ENCODE peak calls at places on chromosome 16, in seven cellular contexts. One of them, this sample, is unnamed.

GRCh38 chr16:68643227-68643626 is 1.9 kb upstream of the CDH3 start:
- DNase-seq in fibroblast of lung: no peak
- DNase-seq in AG04450: no peak
- DNase-seq in cardiac muscle cell: no peak
- DNase-seq in esophagus squamous epithelium: no peak
- DNase-seq in body of pancreas: no peak
- DNase-seq in endodermal cell: peak; percentile 57
- DNase-seq in this sample: no peak

GRCh38 chr16:80197790-80198201 is 343.0 kb upstream of the DYNLRB2 start:
- DNase-seq in fibroblast of lung: peak; percentile 97
- DNase-seq in cardiac muscle cell: peak; percentile 71
- DNase-seq in endodermal cell: no peak
- DNase-seq in AG04450: peak; percentile 81
- DNase-seq in body of pancreas: peak; percentile 3
- DNase-seq in esophagus squamous epithelium: no peak
- DNase-seq in this sample: no peak

GRCh38 chr16:67897231-67897630 is 4.2 kb downstream of the PSKH1 start:
- DNase-seq in AG04450: no peak
- DNase-seq in cardiac muscle cell: peak; percentile 51
- DNase-seq in body of pancreas: no peak
- DNase-seq in endodermal cell: no peak
- DNase-seq in fibroblast of lung: peak; percentile 57
- DNase-seq in esophagus squamous epithelium: no peak
- DNase-seq in this sample: no peak

GRCh38 chr16:70610273-70611223 is 35.8 kb upstream of the IL34 start:
- DNase-seq in cardiac muscle cell: peak; percentile 46
- DNase-seq in body of pancreas: peak; percentile 33
- DNase-seq in AG04450: no peak
- DNase-seq in endodermal cell: no peak
- DNase-seq in esophagus squamous epithelium: no peak
- DNase-seq in fibroblast of lung: no peak
- DNase-seq in this sample: no peak

GRCh38 chr16:30761427-30761927 is 385 bp downstream of the CFAP119 start:
- DNase-seq in AG04450: no peak
- DNase-seq in cardiac muscle cell: peak; percentile 30
- DNase-seq in esophagus squamous epithelium: no peak
- DNase-seq in body of pancreas: peak; percentile 36
- DNase-seq in fibroblast of lung: peak; percentile 34
- DNase-seq in endodermal cell: peak; percentile 78
- DNase-seq in this sample: peak; percentile 23

GRCh38 chr16:79554912-79555311 is 45.6 kb downstream of the MAF start:
- DNase-seq in esophagus squamous epithelium: no peak
- DNase-seq in cardiac muscle cell: no peak
- DNase-seq in fibroblast of lung: no peak
- DNase-seq in AG04450: no peak
- DNase-seq in body of pancreas: no peak
- DNase-seq in endodermal cell: no peak
- DNase-seq in this sample: no peak

GRCh38 chr16:88649195-88649923 is 1.5 kb downstream of the CYBA start:
- DNase-seq in endodermal cell: no peak
- DNase-seq in cardiac muscle cell: no peak
- DNase-seq in fibroblast of lung: no peak
- DNase-seq in body of pancreas: no peak
- DNase-seq in AG04450: no peak
- DNase-seq in esophagus squamous epithelium: no peak
- DNase-seq in this sample: no peak

GRCh38 chr16:55255890-55256289 is 68.1 kb upstream of the IRX6 start:
- DNase-seq in body of pancreas: no peak
- DNase-seq in fibroblast of lung: no peak
- DNase-seq in cardiac muscle cell: no peak
- DNase-seq in AG04450: no peak
- DNase-seq in endodermal cell: no peak
- DNase-seq in esophagus squamous epithelium: no peak
- DNase-seq in this sample: no peak

GRCh38 chr16:53224932-53225533 is 170.2 kb downstream of the CHD9 start:
- DNase-seq in fibroblast of lung: peak; percentile 41
- DNase-seq in AG04450: no peak
- DNase-seq in endodermal cell: no peak
- DNase-seq in esophagus squamous epithelium: no peak
- DNase-seq in cardiac muscle cell: no peak
- DNase-seq in body of pancreas: no peak
- DNase-seq in this sample: no peak

GRCh38 chr16:24035127-24035842 is 199.5 kb downstream of the PRKCB start:
- DNase-seq in endodermal cell: no peak
- DNase-seq in fibroblast of lung: no peak
- DNase-seq in esophagus squamous epithelium: no peak
- DNase-seq in AG04450: no peak
- DNase-seq in body of pancreas: peak; percentile 21
- DNase-seq in cardiac muscle cell: no peak
- DNase-seq in this sample: no peak

GRCh38 chr16:87966685-87967185 is 15.5 kb downstream of the BANP start:
- DNase-seq in body of pancreas: no peak
- DNase-seq in cardiac muscle cell: no peak
- DNase-seq in esophagus squamous epithelium: no peak
- DNase-seq in fibroblast of lung: peak; percentile 18
- DNase-seq in AG04450: no peak
- DNase-seq in endodermal cell: peak; percentile 50
- DNase-seq in this sample: no peak

GRCh38 chr16:69366431-69366830 is 14.8 kb upstream of the TMED6 start:
- DNase-seq in body of pancreas: no peak
- DNase-seq in esophagus squamous epithelium: no peak
- DNase-seq in cardiac muscle cell: no peak
- DNase-seq in AG04450: no peak
- DNase-seq in fibroblast of lung: no peak
- DNase-seq in endodermal cell: no peak
- DNase-seq in this sample: no peak

GRCh38 chr16:88197481-88198456 is 185.0 kb upstream of the ZNF469 start:
- DNase-seq in body of pancreas: no peak
- DNase-seq in cardiac muscle cell: no peak
- DNase-seq in esophagus squamous epithelium: no peak
- DNase-seq in AG04450: no peak
- DNase-seq in endodermal cell: no peak
- DNase-seq in fibroblast of lung: no peak
- DNase-seq in this sample: no peak

GRCh38 chr16:50576403-50577113 is 28.4 kb downstream of the NKD1 start:
- DNase-seq in cardiac muscle cell: no peak
- DNase-seq in body of pancreas: no peak
- DNase-seq in fibroblast of lung: no peak
- DNase-seq in esophagus squamous epithelium: no peak
- DNase-seq in endodermal cell: no peak
- DNase-seq in AG04450: no peak
- DNase-seq in this sample: no peak

GRCh38 chr16:57781741-57782606 is 20.3 kb downstream of the KIFC3 start:
- DNase-seq in endodermal cell: no peak
- DNase-seq in esophagus squamous epithelium: no peak
- DNase-seq in cardiac muscle cell: peak; percentile 42
- DNase-seq in body of pancreas: no peak
- DNase-seq in fibroblast of lung: peak; percentile 61
- DNase-seq in AG04450: no peak
- DNase-seq in this sample: no peak
- TF ChIP-seq CTCF in endodermal cell: no peak
- TF ChIP-seq CTCF in esophagus squamous epithelium: no peak
- TF ChIP-seq CTCF in cardiac muscle cell: no peak
- TF ChIP-seq CTCF in body of pancreas: no peak
- TF ChIP-seq CTCF in fibroblast of lung: no peak
- TF ChIP-seq CTCF in AG04450: no peak
- TF ChIP-seq CTCF in this sample: no peak

GRCh38 chr16:85531516-85531915 is 81.6 kb upstream of the GSE1 start:
- DNase-seq in esophagus squamous epithelium: no peak
- DNase-seq in fibroblast of lung: no peak
- DNase-seq in AG04450: no peak
- DNase-seq in body of pancreas: no peak
- DNase-seq in endodermal cell: no peak
- DNase-seq in cardiac muscle cell: no peak
- DNase-seq in this sample: no peak

GRCh38 chr16:85527767-85528297 is 85.3 kb upstream of the GSE1 start:
- DNase-seq in endodermal cell: no peak
- DNase-seq in fibroblast of lung: no peak
- DNase-seq in esophagus squamous epithelium: no peak
- DNase-seq in body of pancreas: no peak
- DNase-seq in cardiac muscle cell: no peak
- DNase-seq in AG04450: no peak
- DNase-seq in this sample: no peak

GRCh38 chr16:85530370-85530739 is 82.8 kb upstream of the GSE1 start:
- DNase-seq in fibroblast of lung: no peak
- DNase-seq in endodermal cell: no peak
- DNase-seq in body of pancreas: no peak
- DNase-seq in AG04450: no peak
- DNase-seq in cardiac muscle cell: no peak
- DNase-seq in esophagus squamous epithelium: no peak
- DNase-seq in this sample: no peak

GRCh38 chr16:85528528-85529387 is 84.4 kb upstream of the GSE1 start:
- DNase-seq in esophagus squamous epithelium: no peak
- DNase-seq in endodermal cell: no peak
- DNase-seq in fibroblast of lung: no peak
- DNase-seq in cardiac muscle cell: peak; percentile 25
- DNase-seq in body of pancreas: no peak
- DNase-seq in AG04450: no peak
- DNase-seq in this sample: no peak

DNA sequence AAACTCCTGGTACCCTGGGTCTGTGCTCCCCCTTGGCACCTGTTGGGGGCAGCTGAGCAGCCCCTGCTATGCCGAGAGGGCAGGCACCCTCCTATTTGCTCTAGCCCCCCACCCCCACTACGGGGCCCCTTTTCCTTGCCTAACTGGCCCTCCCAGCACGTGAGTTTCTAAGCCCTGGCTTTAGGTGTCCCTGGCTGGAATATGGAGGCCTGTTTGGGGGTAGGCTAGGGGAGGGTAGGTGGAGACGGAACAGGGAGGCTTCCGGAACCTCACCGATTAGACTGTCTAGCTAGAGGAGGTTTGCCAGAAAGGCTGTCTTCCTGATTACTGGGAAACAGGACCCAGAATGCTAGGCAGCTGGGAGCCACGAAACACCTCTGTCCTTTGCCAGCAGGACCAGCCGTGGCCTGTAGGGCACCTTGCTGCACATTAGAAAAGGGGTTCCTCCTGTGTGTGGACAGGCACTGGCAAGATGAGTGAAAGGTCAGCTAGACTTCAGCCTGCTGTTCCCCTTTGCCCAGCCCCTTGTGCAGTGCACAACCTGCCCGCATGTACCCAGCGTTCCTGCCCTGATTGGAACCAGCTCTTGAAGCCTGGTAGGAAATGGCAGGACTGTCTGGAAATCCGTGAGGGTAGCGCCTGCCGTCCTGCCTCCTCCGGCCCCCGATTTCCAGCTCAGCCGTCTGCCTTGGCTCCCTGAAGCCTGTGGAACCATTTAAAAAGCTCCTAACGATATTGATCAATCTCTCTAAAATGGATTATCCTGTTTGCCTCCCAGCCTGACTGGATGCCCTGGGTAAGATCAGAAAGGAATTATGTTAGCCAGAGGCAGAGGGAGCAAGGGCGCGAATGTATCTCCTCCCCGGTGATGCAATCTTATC is 83.4 kb upstream of the GSE1 start:
- DNase-seq in cardiac muscle cell: no peak
- DNase-seq in body of pancreas: no peak
- DNase-seq in endodermal cell: no peak
- DNase-seq in esophagus squamous epithelium: no peak
- DNase-seq in fibroblast of lung: no peak
- DNase-seq in AG04450: no peak
- DNase-seq in this sample: no peak
- TF ChIP-seq CTCF in cardiac muscle cell: no peak
- TF ChIP-seq CTCF in body of pancreas: no peak
- TF ChIP-seq CTCF in endodermal cell: peak; percentile 55
- TF ChIP-seq CTCF in esophagus squamous epithelium: no peak
- TF ChIP-seq CTCF in fibroblast of lung: no peak
- TF ChIP-seq CTCF in AG04450: no peak
- TF ChIP-seq CTCF in this sample: peak; percentile 33

DNA sequence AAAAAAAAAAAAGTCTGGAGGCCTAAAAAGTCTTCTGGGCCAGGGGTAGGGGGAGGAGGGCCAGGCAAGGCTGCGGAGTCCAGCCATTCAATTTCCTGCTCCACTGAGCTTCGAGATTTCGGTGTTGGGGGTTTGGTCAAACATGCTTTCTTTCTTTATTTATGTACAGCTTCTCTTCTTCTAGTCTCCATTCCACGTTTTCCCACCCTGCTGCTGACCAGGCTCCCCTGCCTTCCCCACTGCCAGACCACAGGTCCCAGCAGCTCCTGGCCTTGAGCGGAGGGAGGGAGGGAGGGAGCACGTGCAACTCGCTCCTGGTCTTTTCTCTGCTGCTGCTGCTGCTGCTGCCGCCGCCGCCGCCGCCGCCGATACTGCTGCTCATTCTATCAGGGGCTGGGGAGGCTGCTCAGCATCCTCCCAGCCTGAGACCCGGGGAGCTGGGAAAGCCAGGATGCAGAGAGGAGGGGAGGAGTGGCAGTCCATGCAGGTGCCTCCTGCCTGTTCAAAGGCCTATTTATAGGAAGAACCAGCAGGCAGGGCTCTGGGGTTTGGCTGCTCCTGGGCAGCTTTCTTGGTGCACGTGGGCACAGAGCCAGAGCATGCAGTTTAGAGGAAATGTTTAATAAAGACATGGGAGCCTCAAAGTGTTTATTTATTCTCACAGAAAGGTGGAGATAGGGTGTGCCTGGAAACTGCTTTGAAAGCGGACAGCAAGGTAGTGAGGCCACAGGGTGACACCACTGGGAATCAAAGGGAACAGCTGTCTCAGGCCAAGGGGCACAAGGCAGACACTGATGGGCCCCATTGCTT is 23.4 kb upstream of the ZFHX3 start:
- DNase-seq in esophagus squamous epithelium: no peak
- DNase-seq in body of pancreas: peak; percentile 79
- DNase-seq in endodermal cell: peak; percentile 87
- DNase-seq in AG04450: no peak
- DNase-seq in cardiac muscle cell: peak; percentile 73
- DNase-seq in fibroblast of lung: peak; percentile 69
- DNase-seq in this sample: peak; percentile 30
- TF ChIP-seq CTCF in esophagus squamous epithelium: no peak
- TF ChIP-seq CTCF in body of pancreas: no peak
- TF ChIP-seq CTCF in endodermal cell: peak; percentile 24
- TF ChIP-seq CTCF in AG04450: no peak
- TF ChIP-seq CTCF in cardiac muscle cell: no peak
- TF ChIP-seq CTCF in fibroblast of lung: no peak
- TF ChIP-seq CTCF in this sample: no peak

GRCh38 chr16:57148481-57148880 is 37.4 kb downstream of the PSME3IP1 start:
- DNase-seq in endodermal cell: no peak
- DNase-seq in fibroblast of lung: no peak
- DNase-seq in esophagus squamous epithelium: no peak
- DNase-seq in body of pancreas: no peak
- DNase-seq in AG04450: no peak
- DNase-seq in cardiac muscle cell: no peak
- DNase-seq in this sample: no peak

GRCh38 chr16:57145964-57146647 is 39.7 kb downstream of the PSME3IP1 start:
- DNase-seq in esophagus squamous epithelium: no peak
- DNase-seq in body of pancreas: no peak
- DNase-seq in fibroblast of lung: no peak
- DNase-seq in cardiac muscle cell: no peak
- DNase-seq in AG04450: no peak
- DNase-seq in endodermal cell: no peak
- DNase-seq in this sample: no peak

GRCh38 chr16:57147381-57148191 is 38.3 kb downstream of the PSME3IP1 start:
- DNase-seq in endodermal cell: peak; percentile 46
- DNase-seq in body of pancreas: peak; percentile 27
- DNase-seq in fibroblast of lung: peak; percentile 21
- DNase-seq in AG04450: no peak
- DNase-seq in esophagus squamous epithelium: no peak
- DNase-seq in cardiac muscle cell: peak; percentile 27
- DNase-seq in this sample: no peak

GRCh38 chr16:57145046-57145963 is 40.5 kb downstream of the PSME3IP1 start:
- DNase-seq in esophagus squamous epithelium: no peak
- DNase-seq in cardiac muscle cell: peak; percentile 29
- DNase-seq in fibroblast of lung: no peak
- DNase-seq in endodermal cell: no peak
- DNase-seq in AG04450: no peak
- DNase-seq in body of pancreas: no peak
- DNase-seq in this sample: no peak

GRCh38 chr16:57146735-57147134 is 39.1 kb downstream of the PSME3IP1 start:
- DNase-seq in endodermal cell: peak; percentile 87
- DNase-seq in body of pancreas: no peak
- DNase-seq in esophagus squamous epithelium: no peak
- DNase-seq in cardiac muscle cell: no peak
- DNase-seq in fibroblast of lung: no peak
- DNase-seq in AG04450: no peak
- DNase-seq in this sample: no peak
- TF ChIP-seq CTCF in endodermal cell: peak; percentile 74
- TF ChIP-seq CTCF in body of pancreas: no peak
- TF ChIP-seq CTCF in esophagus squamous epithelium: no peak
- TF ChIP-seq CTCF in cardiac muscle cell: peak; percentile 24
- TF ChIP-seq CTCF in fibroblast of lung: peak; percentile 29
- TF ChIP-seq CTCF in AG04450: peak; percentile 15
- TF ChIP-seq CTCF in this sample: peak; percentile 46